ENCODE peak calls at places on chromosomes 16 and 17, in six cellular contexts. Y is NCI-H2171 treated with DMSO at 0.1 percent for 48 hours; X is heart left ventricle; W is activated naive CD4-positive, alpha-beta T cell; A is nephron progenitor cell; Z is skeletal muscle cell. T is an unnamed sample.

GRCh38 chr17:48328457-48328856 is 101.6 kb downstream of the SKAP1 start:
- DNase-seq in Y (no peak), X (no peak), W (no peak), A (no peak), Z (no peak), T (no peak)

GRCh38 chr16:30698139-30698815 is 694 bp upstream of the SRCAP start:
- DNase-seq in Y (peak), X (peak), W (peak), A (peak), Z (peak), T (peak)

GRCh38 chr16:19305443-19305842 is 19.9 kb downstream of the CLEC19A start:
- DNase-seq in Y (no peak), X (no peak), W (no peak), A (no peak), Z (no peak), T (no peak)

GRCh38 chr16:54632322-54632721 is 298.3 kb upstream of the IRX5 start:
- DNase-seq in Y (no peak), X (no peak), W (no peak), A (no peak), Z (no peak), T (no peak)

GRCh38 chr17:4125552-4125951 is 17.3 kb downstream of the ZZEF1 start:
- DNase-seq in Y (no peak), X (no peak), W (no peak), A (no peak), Z (no peak), T (no peak)

GRCh38 chr17:59846391-59847165 is 46.2 kb downstream of the TUBD1 start:
- DNase-seq in Y (no peak), X (peak), W (no peak), A (no peak), Z (no peak), T (peak)

GRCh38 chr17:64538508-64539120 is 31.8 kb downstream of the CEP95 start:
- DNase-seq in Y (no peak), X (no peak), W (no peak), A (no peak), Z (no peak), T (no peak)

GRCh38 chr16:81618661-81619060 is 160.4 kb upstream of the PLCG2 start:
- DNase-seq in Y (no peak), X (no peak), W (no peak), A (no peak), Z (no peak), T (no peak)

GRCh38 chr16:51024703-51025102 is 126.4 kb downstream of the SALL1 start:
- DNase-seq in Y (no peak), X (no peak), W (no peak), A (no peak), Z (no peak), T (no peak)

GRCh38 chr16:27779719-27780161 is 229.8 kb downstream of the KATNIP start:
- DNase-seq in Y (no peak), X (no peak), W (no peak), A (peak), Z (no peak), T (no peak)

GRCh38 chr16:48487287-48487686 is 102.1 kb upstream of the SIAH1 start:
- DNase-seq in Y (no peak), X (no peak), W (no peak), A (no peak), Z (no peak), T (no peak)

GRCh38 chr17:65055708-65056638 is 567 bp downstream of the GNA13 start:
- DNase-seq in Y (peak), X (peak), W (no peak), A (peak), Z (no peak), T (peak)

GRCh38 chr17:35879748-35880654 is at the start of gene CCL5:
- DNase-seq in Y (no peak), X (no peak), W (no peak), A (no peak), Z (no peak), T (peak)

GRCh38 chr16:30949655-30950515 is 1.0 kb downstream of the ORAI3 start:
- DNase-seq in Y (peak), X (peak), W (no peak), A (peak), Z (no peak), T (peak)

GRCh38 chr16:85148959-85149358 is 36.7 kb upstream of the CIBAR2 start:
- DNase-seq in Y (peak), X (no peak), W (no peak), A (no peak), Z (no peak), T (no peak)

T was measured in CD4-positive, alpha-beta memory T cell.